ENCODE peak calls at places on chromosomes 12 and 14, in seven cellular contexts. N is Calu3, L is lower lobe of right lung, M is cardiac fibroblast, Y is GM13976, S is endodermal cell, X is GM13977. U is an unnamed sample.

GRCh38 chr12:95385646-95386045 is 88.3 kb upstream of the METAP2 start:
- DNase-seq in N (no peak), L (no peak), M (peak), Y (no peak), S (no peak), X (no peak), U (no peak)

GRCh38 chr12:132014915-132015280 is 65.2 kb downstream of the EP400 start:
- DNase-seq in N (no peak), L (no peak), M (no peak), Y (no peak), S (no peak), X (no peak), U (no peak)

GRCh38 chr14:68574461-68574860 is 218.4 kb downstream of the ZFP36L1 start:
- DNase-seq in N (no peak), L (no peak), M (no peak), Y (no peak), S (no peak), X (no peak), U (no peak)

GRCh38 chr12:119593578-119594398 is at the start of gene TMEM233:
- DNase-seq in N (no peak), L (peak), M (peak), Y (peak), S (peak), X (no peak), U (no peak)

GRCh38 chr14:102601378-102601925 is 9.0 kb downstream of the RCOR1 start:
- DNase-seq in N (no peak), L (no peak), M (no peak), Y (no peak), S (no peak), X (no peak), U (no peak)

GRCh38 chr14:54901380-54902142 is 1.1 kb downstream of the GCH1 start:
- DNase-seq in N (peak), L (no peak), M (no peak), Y (no peak), S (no peak), X (no peak), U (no peak)

GRCh38 chr12:9721394-9722092 is 11.4 kb downstream of the CLECL1 start:
- DNase-seq in N (no peak), L (no peak), M (peak), Y (peak), S (no peak), X (no peak), U (peak)

GRCh38 chr12:113781415-113782198 is 184.5 kb downstream of the RBM19 start:
- DNase-seq in N (no peak), L (no peak), M (peak), Y (no peak), S (no peak), X (no peak), U (no peak)

GRCh38 chr12:21659383-21659782 is 1.7 kb upstream of the LDHB start:
- DNase-seq in N (no peak), L (no peak), M (no peak), Y (no peak), S (no peak), X (no peak), U (no peak)

GRCh38 chr12:96130396-96131059 is 63.6 kb upstream of the ELK3 start:
- DNase-seq in N (no peak), L (no peak), M (no peak), Y (no peak), S (no peak), X (no peak), U (no peak)

GRCh38 chr12:40336573-40337199 is 111.9 kb downstream of the LRRK2 start:
- DNase-seq in N (peak), L (no peak), M (peak), Y (peak), S (no peak), X (peak), U (no peak)

GRCh38 chr14:77238996-77239395 is 32.0 kb downstream of the NGB start:
- DNase-seq in N (no peak), L (no peak), M (no peak), Y (no peak), S (no peak), X (no peak), U (no peak)

GRCh38 chr14:103204852-103205540 is 81.7 kb downstream of the TNFAIP2 start:
- DNase-seq in N (no peak), L (no peak), M (peak), Y (no peak), S (no peak), X (no peak), U (no peak)

GRCh38 chr14:68982581-68982980 is 3.5 kb upstream of the ACTN1 start:
- DNase-seq in N (no peak), L (no peak), M (peak), Y (no peak), S (no peak), X (no peak), U (no peak)

GRCh38 chr12:116346222-116346621 is 68.7 kb upstream of the MED13L start:
- DNase-seq in N (no peak), L (no peak), M (no peak), Y (no peak), S (peak), X (no peak), U (no peak)

GRCh38 chr12:116123511-116124258 is 153.8 kb downstream of the MED13L start:
- DNase-seq in N (no peak), L (peak), M (peak), Y (peak), S (peak), X (peak), U (peak)

GRCh38 chr14:75023108-75023507 is 20.4 kb downstream of the EIF2B2 start:
- DNase-seq in N (no peak), L (no peak), M (peak), Y (no peak), S (no peak), X (no peak), U (no peak)

GRCh38 chr12:116626153-116626552 is 67.0 kb downstream of the MAP1LC3B2 start:
- DNase-seq in N (no peak), L (no peak), M (no peak), Y (no peak), S (no peak), X (no peak), U (no peak)

GRCh38 chr12:59548930-59549329 is 46.9 kb upstream of the SLC16A7 start:
- DNase-seq in N (peak), L (no peak), M (no peak), Y (no peak), S (peak), X (no peak), U (no peak)

GRCh38 chr14:68795602-68796417 is 2.9 kb upstream of the ZFP36L1 start:
- DNase-seq in N (peak), L (peak), M (peak), Y (peak), S (peak), X (peak), U (peak)

GRCh38 chr12:19150273-19150895 is 20.9 kb downstream of the PLEKHA5 start:
- DNase-seq in N (no peak), L (no peak), M (no peak), Y (no peak), S (no peak), X (no peak), U (no peak)

GRCh38 chr12:613996-614726 is 49.1 kb downstream of the NINJ2 start:
- DNase-seq in N (peak), L (peak), M (peak), Y (peak), S (peak), X (no peak), U (no peak)

GRCh38 chr14:69259531-69260245 is at the start of gene GALNT16:
- DNase-seq in N (peak), L (no peak), M (peak), Y (peak), S (peak), X (peak), U (no peak)

GRCh38 chr12:130683080-130683479 is 33.0 kb downstream of the RIMBP2 start:
- DNase-seq in N (no peak), L (no peak), M (no peak), Y (no peak), S (no peak), X (no peak), U (no peak)

GRCh38 chr12:65761301-65761700 is 63.0 kb upstream of the HMGA2 start:
- DNase-seq in N (no peak), L (no peak), M (no peak), Y (no peak), S (peak), X (no peak), U (no peak)

DNA sequence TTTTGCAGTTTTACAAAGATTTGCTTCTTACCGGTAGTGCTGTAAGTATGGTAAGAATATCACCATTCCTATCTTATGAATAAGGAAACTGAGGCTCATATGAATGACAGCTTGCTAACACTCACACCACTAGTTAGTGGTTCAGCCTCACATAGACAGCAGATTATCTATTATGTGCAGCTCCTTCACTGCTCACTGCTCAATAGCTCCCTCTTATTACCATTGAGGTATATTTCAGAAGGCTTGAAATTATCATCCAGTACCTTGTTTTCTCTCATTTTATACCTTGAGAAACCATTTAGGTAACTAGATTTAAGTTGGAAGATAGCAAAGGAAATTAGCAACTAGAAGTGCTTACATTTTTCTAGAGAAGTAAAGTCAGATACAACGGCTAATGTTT is 15.5 kb downstream of the RIC8B start:
- DNase-seq in N (no peak), L (no peak), M (no peak), Y (no peak), S (no peak), X (no peak), U (no peak)
- TF ChIP-seq CTCF in N (no peak), L (no peak), M (peak), Y (no peak), S (peak), X (no peak), U (peak)

DNA sequence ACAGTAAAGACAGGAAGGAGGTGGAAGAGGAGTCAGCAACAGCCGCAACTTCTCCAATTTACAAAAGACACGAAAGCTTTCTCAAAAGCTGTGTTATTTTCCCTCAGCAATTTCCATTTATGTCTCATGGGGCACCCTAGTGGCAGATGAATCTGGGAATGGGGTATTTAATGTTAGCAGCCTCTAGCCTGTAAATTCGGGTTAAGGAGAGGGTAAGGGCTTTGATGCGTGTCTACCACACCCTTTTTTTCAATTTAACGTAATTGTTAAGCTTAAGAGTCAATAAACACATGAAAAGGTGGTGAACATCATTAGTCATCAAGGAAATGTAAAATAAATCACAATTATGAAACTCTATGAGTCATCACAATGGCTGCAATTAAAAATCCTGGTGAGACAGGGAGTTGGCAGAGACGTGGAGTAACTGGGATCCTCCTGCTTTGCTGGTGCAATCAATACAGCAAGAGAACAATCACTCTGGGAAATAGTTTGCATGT is 986.4 kb downstream of the AACS start:
- DNase-seq in N (peak), L (no peak), M (peak), Y (no peak), S (no peak), X (no peak), U (no peak)
- TF ChIP-seq CTCF in N (peak), L (no peak), M (no peak), Y (no peak), S (no peak), X (no peak), U (no peak)

DNA sequence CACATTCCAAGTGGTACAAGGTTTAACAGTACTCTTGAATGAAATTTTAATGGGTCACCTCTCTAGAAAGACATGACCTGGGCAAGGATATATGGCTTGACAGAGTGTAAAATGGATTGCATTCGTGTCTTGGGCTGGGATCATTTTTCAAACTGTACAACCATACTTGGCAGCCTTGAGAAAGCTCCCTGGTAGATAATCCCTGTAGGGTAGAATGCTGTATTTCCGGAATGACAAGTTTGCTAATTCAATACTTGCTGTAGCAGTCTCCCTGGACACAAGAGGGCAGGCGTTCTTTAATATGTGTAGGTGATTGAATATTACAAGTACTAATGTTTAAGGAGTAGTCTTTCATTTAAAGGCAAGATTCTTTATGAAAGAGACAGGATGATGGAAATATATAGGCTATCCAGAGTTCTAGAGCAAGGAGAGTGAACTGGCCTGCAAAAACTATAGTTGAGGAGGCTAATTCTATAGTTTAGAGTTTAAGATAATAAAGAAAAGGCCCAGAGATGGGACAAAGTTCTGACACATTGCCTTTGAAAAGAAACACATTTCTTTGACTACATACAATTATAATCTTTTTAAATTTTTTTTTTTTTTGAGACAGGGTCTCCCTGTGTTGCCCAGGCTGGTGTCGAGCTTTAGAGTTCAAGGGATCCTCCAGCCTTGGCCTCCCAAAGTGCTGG is 53.4 kb downstream of the PLBD1 start:
- DNase-seq in N (peak), L (no peak), M (peak), Y (peak), S (peak), X (peak), U (peak)
- TF ChIP-seq CTCF in N (peak), L (peak), M (peak), Y (peak), S (peak), X (peak), U (peak)

GRCh38 chr12:124745891-124746570 is 117.6 kb downstream of the SCARB1 start:
- DNase-seq in N (peak), L (peak), M (peak), Y (peak), S (peak), X (peak), U (no peak)
- TF ChIP-seq CTCF in N (no peak), L (no peak), M (no peak), Y (no peak), S (no peak), X (no peak), U (no peak)

GRCh38 chr14:22656226-22656625 is 12.1 kb upstream of the OR6J1 start:
- DNase-seq in N (no peak), L (no peak), M (no peak), Y (no peak), S (no peak), X (no peak), U (no peak)

GRCh38 chr14:22656945-22657711 is 13.0 kb upstream of the OR6J1 start:
- DNase-seq in N (peak), L (no peak), M (peak), Y (no peak), S (no peak), X (no peak), U (no peak)

GRCh38 chr14:22660654-22661053 is 16.5 kb upstream of the OR6J1 start:
- DNase-seq in N (no peak), L (no peak), M (no peak), Y (no peak), S (no peak), X (no peak), U (no peak)

GRCh38 chr14:22658951-22659350 is 14.8 kb upstream of the OR6J1 start:
- DNase-seq in N (no peak), L (no peak), M (no peak), Y (no peak), S (no peak), X (no peak), U (no peak)

DNA sequence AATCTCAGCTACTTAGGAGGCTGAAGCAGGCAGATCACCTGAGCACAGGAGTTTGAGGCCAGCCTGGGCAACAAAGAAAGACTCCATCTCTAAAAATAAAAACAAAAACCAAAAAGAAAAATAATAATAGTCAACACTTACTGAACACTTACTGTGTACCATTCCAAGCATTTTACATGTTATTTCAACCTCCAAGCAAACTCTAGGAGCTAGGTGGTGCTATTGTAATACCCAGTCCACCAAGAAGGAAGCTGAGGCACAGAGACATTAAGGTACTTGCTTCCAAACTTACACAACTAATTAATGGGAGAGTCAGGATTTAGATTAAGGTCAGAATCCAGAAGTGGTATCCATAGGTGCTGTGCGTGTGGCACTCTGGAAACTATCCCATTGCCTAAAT is 13.7 kb upstream of the OR6J1 start:
- DNase-seq in N (no peak), L (no peak), M (peak), Y (peak), S (no peak), X (no peak), U (no peak)
- TF ChIP-seq CTCF in N (no peak), L (peak), M (peak), Y (peak), S (peak), X (peak), U (peak)

GRCh38 chr12:30965613-30965985 is 39.1 kb downstream of the TSPAN11 start:
- DNase-seq in N (peak), L (no peak), M (no peak), Y (no peak), S (peak), X (no peak), U (no peak)
- TF ChIP-seq CTCF in N (no peak), L (no peak), M (peak), Y (no peak), S (peak), X (no peak), U (no peak)

GRCh38 chr12:56126732-56127239 is 1.3 kb upstream of the ESYT1 start:
- DNase-seq in N (no peak), L (no peak), M (no peak), Y (no peak), S (no peak), X (no peak), U (no peak)

GRCh38 chr12:56127485-56127887 is 581 bp upstream of the ESYT1 start:
- DNase-seq in N (no peak), L (no peak), M (no peak), Y (no peak), S (no peak), X (no peak), U (no peak)

GRCh38 chr12:56128669-56129209 is 672 bp downstream of the ESYT1 start:
- DNase-seq in N (no peak), L (peak), M (peak), Y (no peak), S (no peak), X (peak), U (no peak)

GRCh38 chr12:56129210-56129691 is 1.2 kb downstream of the ESYT1 start:
- DNase-seq in N (peak), L (peak), M (peak), Y (peak), S (peak), X (peak), U (no peak)

GRCh38 chr12:56127888-56128668 is at the start of gene ESYT1:
- DNase-seq in N (peak), L (peak), M (peak), Y (peak), S (peak), X (peak), U (peak)
- TF ChIP-seq CTCF in N (no peak), L (no peak), M (no peak), Y (no peak), S (no peak), X (no peak), U (no peak)

DNA sequence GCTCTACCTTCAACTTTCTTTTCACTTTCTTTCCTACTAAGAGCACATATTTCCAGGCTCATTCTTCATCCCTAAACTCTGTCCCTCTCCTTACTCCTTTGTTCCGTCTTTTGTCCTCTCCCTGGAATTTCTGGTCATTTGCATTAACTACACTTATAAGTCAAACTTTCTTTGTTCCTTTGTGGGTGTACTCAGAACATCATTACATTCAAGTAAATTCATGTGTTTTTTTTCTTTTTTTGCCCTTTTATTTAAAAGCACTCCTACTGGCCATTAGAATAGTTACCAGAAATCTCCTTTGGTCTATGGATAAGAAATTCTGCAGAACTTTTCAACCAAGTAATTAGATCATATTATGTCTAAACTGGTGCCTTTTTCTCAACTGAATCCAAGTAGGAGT is 802.6 kb downstream of the DIO2 start:
- DNase-seq in N (no peak), L (no peak), M (no peak), Y (no peak), S (no peak), X (no peak), U (no peak)
- TF ChIP-seq CTCF in N (no peak), L (no peak), M (peak), Y (no peak), S (peak), X (no peak), U (no peak)

DNA sequence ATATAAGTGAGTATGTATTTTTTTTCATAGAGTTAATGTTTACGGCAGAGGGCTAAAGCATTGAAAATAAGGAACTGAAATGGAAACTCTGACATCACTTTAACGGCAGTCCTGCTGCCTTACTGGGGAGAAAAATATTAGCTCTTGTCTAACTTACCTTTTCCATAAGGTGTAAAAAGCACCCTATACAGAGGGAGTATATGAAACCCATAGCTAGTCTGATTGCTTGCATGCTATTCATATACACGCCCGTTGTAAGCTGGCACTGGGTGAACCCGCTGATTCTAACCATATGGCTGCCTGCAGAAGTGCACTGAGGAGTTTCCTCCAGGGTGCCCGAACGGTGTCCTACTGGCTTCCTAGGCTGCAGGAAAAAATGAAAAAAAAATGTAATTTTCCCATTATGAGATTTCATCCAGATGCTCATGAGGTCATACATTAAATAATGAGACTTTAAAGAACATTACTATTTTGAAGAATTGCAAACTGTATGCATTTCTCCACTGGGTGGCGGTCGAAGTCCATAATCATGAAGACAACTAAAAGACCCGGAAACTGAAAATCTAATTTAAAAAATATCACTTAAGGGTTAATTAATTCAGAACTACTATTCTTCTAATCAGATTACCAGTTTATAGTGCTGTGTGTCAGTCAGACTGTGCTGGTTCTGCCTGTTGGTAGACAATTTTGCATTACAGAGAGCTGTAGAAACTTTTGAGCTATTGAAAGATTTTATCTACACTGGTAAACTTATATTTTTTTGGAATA is 144.7 kb downstream of the ALX1 start:
- DNase-seq in N (peak), L (no peak), M (peak), Y (peak), S (peak), X (peak), U (peak)
- TF ChIP-seq CTCF in N (peak), L (peak), M (peak), Y (peak), S (peak), X (peak), U (peak)

U was measured in GM12864.